ENCODE peak calls at places on chromosome 12, in eight cellular contexts. One of them, this sample, is unnamed.

GRCh38 chr12:38886931-38887330 is 18.5 kb downstream of the CPNE8 start:
- DNase-seq in amniotic stem cell: no peak
- DNase-seq in spleen: no peak
- DNase-seq in substantia nigra: no peak
- DNase-seq in M059J: no peak
- DNase-seq in activated CD8-positive, alpha-beta memory T cell treated with anti-CD3 and anti-CD28 coated beads for 4 hours: no peak
- DNase-seq in MCF 10A: no peak
- DNase-seq in T47D: no peak
- DNase-seq in this sample: no peak

GRCh38 chr12:101501410-101502045 is 26.4 kb downstream of the SPIC start:
- DNase-seq in amniotic stem cell: no peak
- DNase-seq in MCF 10A: peak; percentile 20
- DNase-seq in T47D: peak; percentile 30
- DNase-seq in activated CD8-positive, alpha-beta memory T cell treated with anti-CD3 and anti-CD28 coated beads for 4 hours: no peak
- DNase-seq in spleen: no peak
- DNase-seq in substantia nigra: no peak
- DNase-seq in M059J: peak; percentile 16
- DNase-seq in this sample: no peak

GRCh38 chr12:130281157-130281799 is 56.4 kb upstream of the PIWIL1 start:
- DNase-seq in T47D: peak; percentile 24
- DNase-seq in spleen: no peak
- DNase-seq in substantia nigra: no peak
- DNase-seq in activated CD8-positive, alpha-beta memory T cell treated with anti-CD3 and anti-CD28 coated beads for 4 hours: no peak
- DNase-seq in amniotic stem cell: no peak
- DNase-seq in M059J: no peak
- DNase-seq in MCF 10A: peak; percentile 8
- DNase-seq in this sample: peak; percentile 22

GRCh38 chr12:15599266-15600037 is 189.7 kb downstream of the EPS8 start:
- DNase-seq in M059J: peak; percentile 85
- DNase-seq in spleen: no peak
- DNase-seq in amniotic stem cell: peak; percentile 29
- DNase-seq in MCF 10A: peak; percentile 96
- DNase-seq in activated CD8-positive, alpha-beta memory T cell treated with anti-CD3 and anti-CD28 coated beads for 4 hours: no peak
- DNase-seq in substantia nigra: no peak
- DNase-seq in T47D: no peak
- DNase-seq in this sample: no peak

GRCh38 chr12:18700254-18700653 is 37.6 kb downstream of the PLCZ1 start:
- DNase-seq in amniotic stem cell: peak; percentile 50
- DNase-seq in M059J: peak; percentile 77
- DNase-seq in substantia nigra: no peak
- DNase-seq in T47D: no peak
- DNase-seq in activated CD8-positive, alpha-beta memory T cell treated with anti-CD3 and anti-CD28 coated beads for 4 hours: no peak
- DNase-seq in spleen: no peak
- DNase-seq in MCF 10A: peak; percentile 67
- DNase-seq in this sample: no peak

GRCh38 chr12:81797100-81797499 is 38.0 kb upstream of the PPFIA2 start:
- DNase-seq in spleen: no peak
- DNase-seq in T47D: peak; percentile 57
- DNase-seq in substantia nigra: no peak
- DNase-seq in activated CD8-positive, alpha-beta memory T cell treated with anti-CD3 and anti-CD28 coated beads for 4 hours: no peak
- DNase-seq in M059J: no peak
- DNase-seq in amniotic stem cell: no peak
- DNase-seq in MCF 10A: peak; percentile 55
- DNase-seq in this sample: no peak

GRCh38 chr12:113162102-113163029 is 12.8 kb downstream of the CFAP73 start:
- DNase-seq in M059J: peak; percentile 55
- DNase-seq in T47D: no peak
- DNase-seq in MCF 10A: peak; percentile 37
- DNase-seq in spleen: no peak
- DNase-seq in activated CD8-positive, alpha-beta memory T cell treated with anti-CD3 and anti-CD28 coated beads for 4 hours: no peak
- DNase-seq in substantia nigra: no peak
- DNase-seq in amniotic stem cell: no peak
- DNase-seq in this sample: no peak

GRCh38 chr12:102010265-102010994 is 51.4 kb downstream of the WASHC3 start:
- DNase-seq in spleen: peak; percentile 78
- DNase-seq in MCF 10A: peak; percentile 3
- DNase-seq in M059J: no peak
- DNase-seq in amniotic stem cell: no peak
- DNase-seq in activated CD8-positive, alpha-beta memory T cell treated with anti-CD3 and anti-CD28 coated beads for 4 hours: no peak
- DNase-seq in substantia nigra: no peak
- DNase-seq in T47D: no peak
- DNase-seq in this sample: no peak

GRCh38 chr12:133130808-133131128 is 341 bp downstream of the ZNF10 start:
- DNase-seq in M059J: no peak
- DNase-seq in MCF 10A: no peak
- DNase-seq in amniotic stem cell: no peak
- DNase-seq in spleen: peak; percentile 87
- DNase-seq in T47D: no peak
- DNase-seq in activated CD8-positive, alpha-beta memory T cell treated with anti-CD3 and anti-CD28 coated beads for 4 hours: no peak
- DNase-seq in substantia nigra: no peak
- DNase-seq in this sample: no peak

GRCh38 chr12:67854351-67854750 is 134.9 kb upstream of the IFNG-AS1 start:
- DNase-seq in activated CD8-positive, alpha-beta memory T cell treated with anti-CD3 and anti-CD28 coated beads for 4 hours: no peak
- DNase-seq in amniotic stem cell: no peak
- DNase-seq in M059J: no peak
- DNase-seq in spleen: no peak
- DNase-seq in T47D: no peak
- DNase-seq in MCF 10A: no peak
- DNase-seq in substantia nigra: no peak
- DNase-seq in this sample: no peak

GRCh38 chr12:58285551-58285950 is 344.2 kb downstream of the ATP23 start:
- DNase-seq in spleen: no peak
- DNase-seq in activated CD8-positive, alpha-beta memory T cell treated with anti-CD3 and anti-CD28 coated beads for 4 hours: no peak
- DNase-seq in amniotic stem cell: no peak
- DNase-seq in T47D: no peak
- DNase-seq in MCF 10A: no peak
- DNase-seq in M059J: no peak
- DNase-seq in substantia nigra: no peak
- DNase-seq in this sample: no peak

GRCh38 chr12:94172973-94173372 is 24.6 kb downstream of the PLXNC1 start:
- DNase-seq in amniotic stem cell: peak; percentile 81
- DNase-seq in substantia nigra: no peak
- DNase-seq in T47D: peak; percentile 39
- DNase-seq in spleen: no peak
- DNase-seq in MCF 10A: peak; percentile 93
- DNase-seq in activated CD8-positive, alpha-beta memory T cell treated with anti-CD3 and anti-CD28 coated beads for 4 hours: no peak
- DNase-seq in M059J: peak; percentile 64
- DNase-seq in this sample: peak; percentile 33

GRCh38 chr12:8559676-8560075 is 19.0 kb upstream of the CLEC4E start:
- DNase-seq in MCF 10A: no peak
- DNase-seq in spleen: no peak
- DNase-seq in amniotic stem cell: no peak
- DNase-seq in M059J: no peak
- DNase-seq in T47D: no peak
- DNase-seq in substantia nigra: no peak
- DNase-seq in activated CD8-positive, alpha-beta memory T cell treated with anti-CD3 and anti-CD28 coated beads for 4 hours: no peak
- DNase-seq in this sample: no peak

GRCh38 chr12:121668750-121669524 is 517 bp downstream of the MORN3 start:
- DNase-seq in MCF 10A: peak; percentile 36
- DNase-seq in T47D: peak; percentile 36
- DNase-seq in M059J: peak; percentile 22
- DNase-seq in spleen: peak; percentile 84
- DNase-seq in activated CD8-positive, alpha-beta memory T cell treated with anti-CD3 and anti-CD28 coated beads for 4 hours: no peak
- DNase-seq in amniotic stem cell: no peak
- DNase-seq in substantia nigra: no peak
- DNase-seq in this sample: peak; percentile 51

GRCh38 chr12:6462234-6462995 is 8.1 kb downstream of the VAMP1 start:
- DNase-seq in amniotic stem cell: no peak
- DNase-seq in M059J: no peak
- DNase-seq in substantia nigra: no peak
- DNase-seq in activated CD8-positive, alpha-beta memory T cell treated with anti-CD3 and anti-CD28 coated beads for 4 hours: no peak
- DNase-seq in spleen: no peak
- DNase-seq in T47D: no peak
- DNase-seq in MCF 10A: no peak
- DNase-seq in this sample: no peak

This sample was measured in HuH-7.5.